ENCODE peak calls at places on chromosomes 1 and 21, in ten cellular contexts. One of them, this sample, is unnamed.
A peak's percentile ranks its signal among the peaks of the same experiment; 100 is the strongest.

GRCh38 chr21:44996983-44997936 is 57.4 kb downstream of the SLX9 start:
- DNase-seq in RWPE1: no peak
- DNase-seq in CD4-positive, alpha-beta memory T cell: no peak
- DNase-seq in caudate nucleus: no peak
- DNase-seq in GM23338: no peak
- DNase-seq in Panc1: no peak
- DNase-seq in substantia nigra: no peak
- DNase-seq in endodermal cell: no peak
- DNase-seq in coronary artery: no peak
- DNase-seq in body of pancreas: no peak
- DNase-seq in this sample: no peak

GRCh38 chr1:203200059-203200553 is 13.6 kb upstream of the CHI3L1 start:
- DNase-seq in Panc1: no peak
- DNase-seq in substantia nigra: no peak
- DNase-seq in caudate nucleus: no peak
- DNase-seq in endodermal cell: no peak
- DNase-seq in coronary artery: no peak
- DNase-seq in GM23338: no peak
- DNase-seq in body of pancreas: peak; percentile 28
- DNase-seq in CD4-positive, alpha-beta memory T cell: no peak
- DNase-seq in RWPE1: peak; percentile 49
- DNase-seq in this sample: no peak

GRCh38 chr1:241413974-241414373 is 57.0 kb upstream of the RGS7 start:
- DNase-seq in coronary artery: no peak
- DNase-seq in GM23338: no peak
- DNase-seq in CD4-positive, alpha-beta memory T cell: no peak
- DNase-seq in body of pancreas: no peak
- DNase-seq in caudate nucleus: no peak
- DNase-seq in substantia nigra: no peak
- DNase-seq in RWPE1: no peak
- DNase-seq in endodermal cell: no peak
- DNase-seq in Panc1: no peak
- DNase-seq in this sample: no peak

GRCh38 chr1:119009300-119009660 is 21.1 kb upstream of the TBX15 start:
- DNase-seq in GM23338: no peak
- DNase-seq in endodermal cell: no peak
- DNase-seq in substantia nigra: no peak
- DNase-seq in CD4-positive, alpha-beta memory T cell: no peak
- DNase-seq in Panc1: no peak
- DNase-seq in body of pancreas: no peak
- DNase-seq in caudate nucleus: no peak
- DNase-seq in coronary artery: no peak
- DNase-seq in RWPE1: no peak
- DNase-seq in this sample: no peak

GRCh38 chr1:14929547-14930223 is 223.9 kb upstream of the TMEM51 start:
- DNase-seq in GM23338: no peak
- DNase-seq in endodermal cell: no peak
- DNase-seq in CD4-positive, alpha-beta memory T cell: no peak
- DNase-seq in substantia nigra: no peak
- DNase-seq in RWPE1: no peak
- DNase-seq in coronary artery: no peak
- DNase-seq in Panc1: no peak
- DNase-seq in body of pancreas: peak; percentile 54
- DNase-seq in caudate nucleus: no peak
- DNase-seq in this sample: no peak

GRCh38 chr1:178093958-178094751 is at the start of gene RASAL2:
- DNase-seq in substantia nigra: peak; percentile 68
- DNase-seq in endodermal cell: peak; percentile 92
- DNase-seq in caudate nucleus: peak; percentile 36
- DNase-seq in RWPE1: peak; percentile 66
- DNase-seq in Panc1: no peak
- DNase-seq in CD4-positive, alpha-beta memory T cell: peak; percentile 2
- DNase-seq in coronary artery: peak; percentile 81
- DNase-seq in GM23338: peak; percentile 90
- DNase-seq in body of pancreas: peak; percentile 71
- DNase-seq in this sample: no peak

GRCh38 chr1:22168412-22168973 is 25.6 kb upstream of the WNT4 start:
- DNase-seq in GM23338: no peak
- DNase-seq in CD4-positive, alpha-beta memory T cell: no peak
- DNase-seq in coronary artery: no peak
- DNase-seq in caudate nucleus: no peak
- DNase-seq in body of pancreas: no peak
- DNase-seq in endodermal cell: no peak
- DNase-seq in substantia nigra: no peak
- DNase-seq in RWPE1: no peak
- DNase-seq in Panc1: no peak
- DNase-seq in this sample: no peak

GRCh38 chr1:32872189-32872898 is 1.6 kb upstream of the FNDC5 start:
- DNase-seq in caudate nucleus: peak; percentile 40
- DNase-seq in RWPE1: peak; percentile 50
- DNase-seq in substantia nigra: peak; percentile 69
- DNase-seq in GM23338: peak; percentile 94
- DNase-seq in body of pancreas: peak; percentile 57
- DNase-seq in Panc1: no peak
- DNase-seq in endodermal cell: peak; percentile 98
- DNase-seq in CD4-positive, alpha-beta memory T cell: peak; percentile 51
- DNase-seq in coronary artery: no peak
- DNase-seq in this sample: peak; percentile 76

GRCh38 chr1:29836626-29837305 is 600.4 kb downstream of the PTPRU start:
- DNase-seq in RWPE1: no peak
- DNase-seq in GM23338: peak; percentile 11
- DNase-seq in substantia nigra: no peak
- DNase-seq in endodermal cell: peak; percentile 44
- DNase-seq in body of pancreas: no peak
- DNase-seq in Panc1: no peak
- DNase-seq in caudate nucleus: no peak
- DNase-seq in CD4-positive, alpha-beta memory T cell: no peak
- DNase-seq in coronary artery: peak; percentile 55
- DNase-seq in this sample: no peak

GRCh38 chr1:153926405-153926804 is 3.6 kb upstream of the GATAD2B start:
- DNase-seq in substantia nigra: no peak
- DNase-seq in Panc1: no peak
- DNase-seq in coronary artery: no peak
- DNase-seq in CD4-positive, alpha-beta memory T cell: no peak
- DNase-seq in body of pancreas: no peak
- DNase-seq in RWPE1: no peak
- DNase-seq in GM23338: no peak
- DNase-seq in endodermal cell: no peak
- DNase-seq in caudate nucleus: no peak
- DNase-seq in this sample: no peak

GRCh38 chr1:153928776-153929432 is 6.1 kb upstream of the GATAD2B start:
- DNase-seq in caudate nucleus: peak; percentile 82
- DNase-seq in Panc1: no peak
- DNase-seq in GM23338: no peak
- DNase-seq in endodermal cell: no peak
- DNase-seq in substantia nigra: peak; percentile 75
- DNase-seq in RWPE1: no peak
- DNase-seq in coronary artery: no peak
- DNase-seq in CD4-positive, alpha-beta memory T cell: no peak
- DNase-seq in body of pancreas: no peak
- DNase-seq in this sample: no peak

GRCh38 chr1:153929433-153929825 is 6.7 kb upstream of the GATAD2B start:
- DNase-seq in coronary artery: no peak
- DNase-seq in substantia nigra: no peak
- DNase-seq in body of pancreas: no peak
- DNase-seq in RWPE1: no peak
- DNase-seq in Panc1: no peak
- DNase-seq in GM23338: no peak
- DNase-seq in CD4-positive, alpha-beta memory T cell: no peak
- DNase-seq in endodermal cell: no peak
- DNase-seq in caudate nucleus: no peak
- DNase-seq in this sample: no peak

GRCh38 chr1:153929981-153930948 is 7.5 kb upstream of the GATAD2B start:
- DNase-seq in body of pancreas: no peak
- DNase-seq in GM23338: peak; percentile 48
- DNase-seq in coronary artery: peak; percentile 68
- DNase-seq in Panc1: no peak
- DNase-seq in substantia nigra: no peak
- DNase-seq in CD4-positive, alpha-beta memory T cell: no peak
- DNase-seq in RWPE1: no peak
- DNase-seq in caudate nucleus: no peak
- DNase-seq in endodermal cell: no peak
- DNase-seq in this sample: no peak

DNA sequence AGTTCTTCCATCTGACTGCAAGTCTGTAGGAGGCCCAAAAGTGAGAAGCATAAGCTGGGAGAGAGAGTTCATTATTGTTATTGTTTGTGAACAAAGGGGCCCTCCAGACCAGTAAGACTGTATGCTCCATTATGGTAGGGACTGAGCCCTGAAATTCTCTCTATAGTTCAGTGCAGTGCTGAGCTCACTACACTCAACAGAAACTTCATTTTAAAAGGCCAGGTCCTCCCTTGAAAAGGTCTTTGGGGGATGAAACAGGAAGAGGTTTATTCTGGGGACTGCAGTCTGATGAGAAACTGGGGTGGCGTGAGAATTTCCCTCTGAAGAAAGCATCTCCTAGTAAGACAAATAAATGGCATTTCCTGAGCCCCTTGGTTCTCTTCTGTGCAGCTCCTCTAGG is 5.5 kb upstream of the GATAD2B start:
- DNase-seq in body of pancreas: no peak
- DNase-seq in CD4-positive, alpha-beta memory T cell: no peak
- DNase-seq in caudate nucleus: no peak
- DNase-seq in GM23338: no peak
- DNase-seq in substantia nigra: no peak
- DNase-seq in endodermal cell: no peak
- DNase-seq in Panc1: no peak
- DNase-seq in RWPE1: no peak
- DNase-seq in coronary artery: no peak
- DNase-seq in this sample: no peak
- H3K27ac ChIP-seq in body of pancreas: no peak overlapping the region
- H3K27ac ChIP-seq in CD4-positive, alpha-beta memory T cell: no peak overlapping the region
- H3K27ac ChIP-seq in caudate nucleus: peak overlapping the region; percentile 99
- H3K27ac ChIP-seq in GM23338: peak overlapping the region; percentile 67
- H3K27ac ChIP-seq in substantia nigra: peak overlapping the region; percentile 99
- H3K27ac ChIP-seq in endodermal cell: peak overlapping the region; percentile 44
- H3K27ac ChIP-seq in Panc1: no peak overlapping the region
- H3K27ac ChIP-seq in RWPE1: no peak overlapping the region
- H3K27ac ChIP-seq in coronary artery: no peak overlapping the region
- H3K27ac ChIP-seq in this sample: no peak overlapping the region

DNA sequence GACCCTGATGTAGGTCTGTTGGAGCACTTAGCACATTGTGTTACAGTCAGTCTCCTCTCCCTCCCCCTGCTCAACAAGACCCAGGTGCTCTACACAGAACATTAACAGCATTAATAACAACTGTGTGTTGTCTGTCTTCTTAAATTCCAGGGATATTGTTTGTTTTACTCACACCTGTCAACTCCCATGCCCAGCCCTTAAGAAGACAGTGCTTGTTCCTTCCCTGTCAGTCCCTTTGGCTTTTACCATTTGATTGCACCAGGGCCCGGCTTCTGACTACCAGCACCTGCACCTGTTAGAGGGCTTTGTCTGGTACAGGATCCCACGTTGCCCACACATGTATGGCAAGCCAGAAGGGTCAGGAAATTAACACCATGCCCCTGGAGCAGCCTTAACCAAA is 11.7 kb downstream of the RIMKLA start:
- DNase-seq in RWPE1: no peak
- DNase-seq in coronary artery: no peak
- DNase-seq in Panc1: no peak
- DNase-seq in endodermal cell: no peak
- DNase-seq in substantia nigra: no peak
- DNase-seq in caudate nucleus: no peak
- DNase-seq in body of pancreas: no peak
- DNase-seq in CD4-positive, alpha-beta memory T cell: no peak
- DNase-seq in GM23338: no peak
- DNase-seq in this sample: no peak
- H3K27ac ChIP-seq in RWPE1: no peak overlapping the region
- H3K27ac ChIP-seq in coronary artery: no peak overlapping the region
- H3K27ac ChIP-seq in Panc1: no peak overlapping the region
- H3K27ac ChIP-seq in endodermal cell: no peak overlapping the region
- H3K27ac ChIP-seq in substantia nigra: no peak overlapping the region
- H3K27ac ChIP-seq in caudate nucleus: no peak overlapping the region
- H3K27ac ChIP-seq in body of pancreas: no peak overlapping the region
- H3K27ac ChIP-seq in CD4-positive, alpha-beta memory T cell: no peak overlapping the region
- H3K27ac ChIP-seq in GM23338: no peak overlapping the region
- H3K27ac ChIP-seq in this sample: no peak overlapping the region

DNA sequence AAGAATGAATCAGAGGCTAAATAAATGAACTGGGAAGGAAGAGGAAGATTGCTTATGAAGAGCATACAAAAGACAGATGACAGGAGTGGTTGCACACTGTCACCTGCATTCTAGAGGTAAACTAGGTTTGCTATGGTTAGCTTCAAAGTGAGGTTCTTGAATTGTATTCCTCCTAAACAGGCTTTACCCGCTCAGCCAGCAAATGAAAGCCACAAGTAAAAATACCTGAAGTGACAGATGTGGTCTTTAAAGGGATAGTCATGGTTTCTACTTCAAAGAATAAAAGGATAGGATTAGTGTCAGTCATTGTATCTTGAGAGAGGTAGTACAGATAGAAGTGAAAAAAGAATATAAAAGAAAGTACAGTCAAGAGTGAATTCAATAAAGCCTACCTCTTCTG is 32.4 kb upstream of the PRDX6 start:
- DNase-seq in caudate nucleus: no peak
- DNase-seq in endodermal cell: no peak
- DNase-seq in substantia nigra: no peak
- DNase-seq in CD4-positive, alpha-beta memory T cell: peak; percentile 58
- DNase-seq in coronary artery: no peak
- DNase-seq in RWPE1: no peak
- DNase-seq in Panc1: no peak
- DNase-seq in GM23338: no peak
- DNase-seq in body of pancreas: no peak
- DNase-seq in this sample: no peak
- H3K27ac ChIP-seq in caudate nucleus: no peak overlapping the region
- H3K27ac ChIP-seq in endodermal cell: no peak overlapping the region
- H3K27ac ChIP-seq in substantia nigra: no peak overlapping the region
- H3K27ac ChIP-seq in CD4-positive, alpha-beta memory T cell: no peak overlapping the region
- H3K27ac ChIP-seq in coronary artery: no peak overlapping the region
- H3K27ac ChIP-seq in RWPE1: no peak overlapping the region
- H3K27ac ChIP-seq in Panc1: no peak overlapping the region
- H3K27ac ChIP-seq in GM23338: peak overlapping the region; percentile 73
- H3K27ac ChIP-seq in body of pancreas: no peak overlapping the region
- H3K27ac ChIP-seq in this sample: no peak overlapping the region

GRCh38 chr1:192632188-192632587 is 3.8 kb upstream of the RGS13 start:
- DNase-seq in Panc1: no peak
- DNase-seq in CD4-positive, alpha-beta memory T cell: no peak
- DNase-seq in coronary artery: no peak
- DNase-seq in GM23338: no peak
- DNase-seq in substantia nigra: no peak
- DNase-seq in body of pancreas: no peak
- DNase-seq in endodermal cell: no peak
- DNase-seq in caudate nucleus: no peak
- DNase-seq in RWPE1: no peak
- DNase-seq in this sample: no peak
- H3K27ac ChIP-seq in Panc1: no peak overlapping the region
- H3K27ac ChIP-seq in CD4-positive, alpha-beta memory T cell: no peak overlapping the region
- H3K27ac ChIP-seq in coronary artery: no peak overlapping the region
- H3K27ac ChIP-seq in GM23338: no peak overlapping the region
- H3K27ac ChIP-seq in substantia nigra: no peak overlapping the region
- H3K27ac ChIP-seq in body of pancreas: no peak overlapping the region
- H3K27ac ChIP-seq in endodermal cell: no peak overlapping the region
- H3K27ac ChIP-seq in caudate nucleus: no peak overlapping the region
- H3K27ac ChIP-seq in RWPE1: no peak overlapping the region
- H3K27ac ChIP-seq in this sample: no peak overlapping the region

This sample was measured in CD8-positive, alpha-beta T cell.